ENCODE peak calls at places on chromosome 7, in seven cellular contexts. J, F, M, E, Y, T and I are unnamed samples.

GRCh38 chr7:16026253-16027020 is 340.0 kb upstream of the MEOX2 start:
- DNase-seq in Y (no peak), J (no peak), E (no peak), T (no peak), F (no peak), M (no peak), I (no peak)

GRCh38 chr7:51020944-51021343 is 238.2 kb upstream of the GRB10 start:
- DNase-seq in M (no peak), E (no peak), Y (no peak), F (no peak), T (no peak), J (no peak), I (no peak)

GRCh38 chr7:99563650-99564049 is 5.2 kb downstream of the ZNF655 start:
- DNase-seq in E (peak; percentile 54), T (no peak), J (no peak), Y (no peak), M (peak; percentile 9), F (no peak), I (peak; percentile 67)

GRCh38 chr7:158143196-158144120 is 444.2 kb downstream of the PTPRN2 start:
- DNase-seq in Y (no peak), T (no peak), J (no peak), F (no peak), M (no peak), E (no peak), I (no peak)

GRCh38 chr7:34277016-34277800 is 371.9 kb downstream of the BMPER start:
- DNase-seq in J (no peak), F (no peak), T (no peak), Y (no peak), E (peak; percentile 45), M (no peak), I (no peak)

GRCh38 chr7:81333536-81333935 is 414.7 kb upstream of the SEMA3C start:
- DNase-seq in F (no peak), J (no peak), T (no peak), Y (no peak), M (no peak), E (no peak), I (no peak)

GRCh38 chr7:140009735-140010134 is 53.0 kb downstream of the PARP12 start:
- DNase-seq in T (no peak), E (no peak), Y (no peak), J (no peak), M (no peak), F (peak; percentile 57), I (no peak)

GRCh38 chr7:135277161-135277560 is 43.5 kb downstream of the STRA8 start:
- DNase-seq in J (no peak), F (no peak), T (no peak), M (no peak), Y (no peak), E (no peak), I (no peak)

GRCh38 chr7:22150221-22150620 is 204.5 kb upstream of the CDCA7L start:
- DNase-seq in F (no peak), J (no peak), E (no peak), T (no peak), M (no peak), Y (no peak), I (no peak)

GRCh38 chr7:8125680-8126444 is 136.1 kb downstream of the ICA1 start:
- DNase-seq in F (no peak), M (no peak), E (peak; percentile 29), J (no peak), T (no peak), Y (no peak), I (no peak)

GRCh38 chr7:3370068-3370704 is 69.1 kb downstream of the SDK1 start:
- DNase-seq in T (no peak), J (no peak), M (no peak), F (no peak), Y (no peak), E (no peak), I (no peak)

GRCh38 chr7:95302976-95303375 is 21.4 kb downstream of the PON1 start:
- DNase-seq in Y (no peak), T (no peak), M (no peak), J (no peak), F (no peak), E (peak; percentile 11), I (no peak)

GRCh38 chr7:18806177-18806576 is 310.6 kb downstream of the HDAC9 start:
- DNase-seq in T (no peak), J (no peak), M (no peak), Y (no peak), F (no peak), E (no peak), I (no peak)

GRCh38 chr7:55178863-55179773 is 160.3 kb downstream of the EGFR start:
- DNase-seq in E (no peak), M (no peak), T (no peak), Y (peak; percentile 64), F (no peak), J (no peak), I (no peak)

DNA sequence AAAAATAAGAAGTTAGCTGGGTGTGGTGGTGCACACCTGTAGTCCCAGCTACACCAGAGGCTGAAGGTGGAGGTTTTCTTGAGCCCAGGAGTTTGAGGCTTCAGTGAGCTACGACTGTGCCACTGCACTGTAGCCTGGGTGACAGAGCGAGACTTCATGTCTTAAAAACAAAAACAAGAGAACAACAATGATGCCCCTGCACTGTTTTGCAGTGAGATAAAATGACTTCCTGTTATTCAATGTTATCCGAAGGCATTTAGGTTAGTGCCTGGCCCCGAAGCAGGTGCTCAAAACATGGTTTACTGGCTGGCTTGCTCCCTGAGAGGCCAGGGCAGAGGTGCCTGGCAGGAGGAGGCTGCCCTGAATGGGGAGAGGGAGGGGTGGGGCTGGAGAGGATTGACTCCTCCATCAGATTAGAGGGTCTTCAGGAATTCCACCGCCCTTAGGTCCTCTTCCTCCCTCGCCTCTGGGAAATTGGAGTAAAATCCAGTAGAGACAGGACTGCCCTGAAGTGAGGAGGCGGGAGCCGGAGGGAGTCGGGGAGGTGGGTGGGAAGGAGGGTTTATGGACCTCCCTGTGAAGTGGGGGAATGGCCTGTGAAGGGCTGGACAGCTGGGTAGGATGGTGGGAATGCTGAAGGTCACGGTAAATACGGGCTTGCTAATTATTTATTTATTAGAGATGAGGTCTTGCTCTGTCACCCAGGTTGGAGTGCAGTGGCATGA is 6.8 kb upstream of the CLDN4 start:
- DNase-seq in M (no peak), J (no peak), Y (peak; percentile 27), F (no peak), E (no peak), T (no peak), I (no peak)
- TF ChIP-seq CTCF in M (no peak), J (no peak), Y (no peak), F (no peak), E (no peak), T (no peak), I (no peak)

GRCh38 chr7:107643938-107644703 is 16.5 kb upstream of the SLC26A4 start:
- DNase-seq in T (no peak), F (no peak), Y (no peak), E (no peak), J (no peak), M (no peak), I (no peak)

GRCh38 chr7:107643407-107643806 is 17.2 kb upstream of the SLC26A4 start:
- DNase-seq in F (no peak), M (no peak), J (no peak), T (peak; percentile 21), E (peak; percentile 49), Y (no peak), I (peak; percentile 29)

DNA sequence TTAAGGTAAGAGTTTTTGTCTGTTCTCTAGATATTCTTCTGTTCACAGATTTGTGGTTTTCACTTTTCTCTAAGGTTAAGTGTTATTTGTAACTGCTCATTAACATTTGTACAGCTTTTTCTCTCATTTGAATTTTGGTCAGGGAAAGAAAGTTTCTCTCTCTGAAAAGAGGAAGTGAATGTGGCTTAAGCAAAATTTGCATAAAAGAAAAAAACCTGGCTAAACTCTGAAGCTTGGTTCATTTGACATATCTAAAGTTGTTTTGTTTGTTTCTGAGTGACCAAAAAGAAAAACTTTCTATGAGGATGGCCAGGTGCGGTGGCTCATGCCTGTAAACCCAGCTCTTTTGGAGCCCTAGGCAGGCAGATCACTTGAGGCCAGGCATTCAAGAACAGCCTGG is 22.0 kb upstream of the SLC26A4 start:
- DNase-seq in Y (no peak), J (no peak), F (no peak), E (no peak), M (no peak), T (no peak), I (no peak)
- H3K4me3 ChIP-seq in Y (no peak overlapping the region), J (no peak overlapping the region), F (no peak overlapping the region), E (no peak overlapping the region), M (no peak overlapping the region), T (no peak overlapping the region), I (no peak overlapping the region)

GRCh38 chr7:76222839-76223238 is 21.1 kb downstream of the SRRM3 start:
- DNase-seq in M (no peak), F (no peak), E (no peak), Y (no peak), J (no peak), T (no peak), I (no peak)

GRCh38 chr7:76223286-76223972 is 21.7 kb downstream of the SRRM3 start:
- DNase-seq in E (no peak), T (no peak), F (no peak), M (no peak), J (no peak), Y (no peak), I (no peak)

GRCh38 chr7:76217942-76218566 is 16.4 kb downstream of the SRRM3 start:
- DNase-seq in E (no peak), M (no peak), J (no peak), F (no peak), Y (no peak), T (no peak), I (no peak)

GRCh38 chr7:76222333-76222732 is 20.6 kb downstream of the SRRM3 start:
- DNase-seq in J (no peak), E (no peak), M (no peak), Y (no peak), F (no peak), T (no peak), I (no peak)

GRCh38 chr7:76220185-76221057 is 18.7 kb downstream of the SRRM3 start:
- DNase-seq in M (peak; percentile 76), Y (peak; percentile 49), E (no peak), T (no peak), J (no peak), F (no peak), I (no peak)
- TF ChIP-seq CTCF in M (peak; percentile 43), Y (no peak), E (no peak), T (peak; percentile 17), J (no peak), F (no peak), I (no peak)

DNA sequence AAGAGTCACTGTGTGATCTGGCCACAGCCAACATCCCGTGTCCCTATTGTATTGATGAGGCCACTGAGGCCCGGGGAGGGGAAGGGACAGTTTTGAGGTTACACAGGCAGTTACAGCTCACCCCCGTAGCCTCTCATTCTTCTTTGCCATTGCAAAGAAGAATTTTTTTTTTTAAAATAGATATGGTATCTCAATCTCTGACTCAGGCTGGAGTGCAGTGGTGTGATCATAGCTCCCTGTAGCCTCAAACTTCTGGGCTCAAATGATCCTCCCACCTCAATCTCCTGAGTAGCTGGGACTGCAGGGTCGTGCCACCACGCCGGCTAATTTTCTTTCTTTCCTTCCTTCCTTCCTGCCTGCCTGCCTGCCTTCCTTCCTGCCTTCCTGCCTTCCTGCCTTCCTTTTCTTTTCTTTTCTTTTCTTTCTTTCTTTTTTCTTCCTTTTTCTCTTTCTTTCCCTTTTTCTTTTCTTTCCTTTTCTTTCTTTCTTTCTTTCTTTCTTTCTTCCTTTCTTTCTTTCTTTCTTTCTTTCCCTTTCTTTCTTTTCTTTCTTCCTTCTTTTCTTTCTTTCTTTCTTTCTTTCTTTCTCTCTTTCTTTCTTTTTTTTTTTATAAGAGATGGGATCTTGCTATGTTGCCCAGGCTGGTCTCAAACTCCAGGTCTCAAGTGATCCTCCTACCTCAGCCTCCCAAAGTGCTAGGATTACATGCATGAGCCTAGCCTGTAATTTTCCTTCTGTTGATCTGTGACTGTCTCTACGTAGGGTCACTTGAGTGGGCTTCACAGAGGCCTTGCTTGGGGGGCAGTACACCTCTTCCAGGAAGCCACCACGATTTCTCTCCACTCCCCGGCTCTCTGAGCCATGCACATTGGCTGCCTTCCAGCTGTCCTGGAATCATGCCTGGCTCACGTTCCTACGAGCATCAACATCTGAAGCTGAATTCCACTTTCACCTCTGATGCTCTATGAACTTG is 31.3 kb downstream of the TMEM270 start:
- DNase-seq in T (no peak), E (no peak), J (no peak), F (no peak), Y (no peak), M (no peak), I (no peak)
- H3K4me3 ChIP-seq in T (no peak overlapping the region), E (no peak overlapping the region), J (no peak overlapping the region), F (no peak overlapping the region), Y (no peak overlapping the region), M (no peak overlapping the region), I (no peak overlapping the region)